ENCODE peak calls at places on chromosomes 2 and 18, in six cellular contexts. One of them, this sample, is unnamed.

GRCh38 chr2:150141241-150142001 is 346.0 kb downstream of the RND3 start:
- DNase-seq in activated CD4-positive, alpha-beta T cell treated with anti-CD3 and anti-CD28 coated beads, Interleukin-2, amount 10 ng/mL, durations not matched to agents 7 days and 5 days: no peak
- DNase-seq in EH: peak
- DNase-seq in AG09309: no peak
- DNase-seq in NCI-H1092 treated with DMSO at 0.1 percent for 48 hours: no peak
- DNase-seq in T-helper 22 cell: no peak
- DNase-seq in this sample: no peak

GRCh38 chr2:31429759-31430438 is 15.4 kb upstream of the XDH start:
- DNase-seq in activated CD4-positive, alpha-beta T cell treated with anti-CD3 and anti-CD28 coated beads, Interleukin-2, amount 10 ng/mL, durations not matched to agents 7 days and 5 days: peak
- DNase-seq in EH: peak
- DNase-seq in AG09309: no peak
- DNase-seq in NCI-H1092 treated with DMSO at 0.1 percent for 48 hours: no peak
- DNase-seq in T-helper 22 cell: peak
- DNase-seq in this sample: no peak

GRCh38 chr18:61893304-61893970 is 630 bp upstream of the RNF152 start:
- DNase-seq in activated CD4-positive, alpha-beta T cell treated with anti-CD3 and anti-CD28 coated beads, Interleukin-2, amount 10 ng/mL, durations not matched to agents 7 days and 5 days: peak
- DNase-seq in EH: peak
- DNase-seq in AG09309: no peak
- DNase-seq in NCI-H1092 treated with DMSO at 0.1 percent for 48 hours: peak
- DNase-seq in T-helper 22 cell: no peak
- DNase-seq in this sample: no peak

GRCh38 chr2:84906900-84907714 is 1.7 kb downstream of the TMSB10 start:
- DNase-seq in activated CD4-positive, alpha-beta T cell treated with anti-CD3 and anti-CD28 coated beads, Interleukin-2, amount 10 ng/mL, durations not matched to agents 7 days and 5 days: peak
- DNase-seq in EH: peak
- DNase-seq in AG09309: no peak
- DNase-seq in NCI-H1092 treated with DMSO at 0.1 percent for 48 hours: no peak
- DNase-seq in T-helper 22 cell: no peak
- DNase-seq in this sample: peak

GRCh38 chr2:27016801-27017325 is 15.9 kb upstream of the TMEM214 start:
- DNase-seq in activated CD4-positive, alpha-beta T cell treated with anti-CD3 and anti-CD28 coated beads, Interleukin-2, amount 10 ng/mL, durations not matched to agents 7 days and 5 days: peak
- DNase-seq in EH: peak
- DNase-seq in AG09309: peak
- DNase-seq in NCI-H1092 treated with DMSO at 0.1 percent for 48 hours: peak
- DNase-seq in T-helper 22 cell: no peak
- DNase-seq in this sample: peak

GRCh38 chr18:10081477-10081876 is 167.7 kb downstream of the VAPA start:
- DNase-seq in activated CD4-positive, alpha-beta T cell treated with anti-CD3 and anti-CD28 coated beads, Interleukin-2, amount 10 ng/mL, durations not matched to agents 7 days and 5 days: no peak
- DNase-seq in EH: peak
- DNase-seq in AG09309: no peak
- DNase-seq in NCI-H1092 treated with DMSO at 0.1 percent for 48 hours: no peak
- DNase-seq in T-helper 22 cell: no peak
- DNase-seq in this sample: no peak

GRCh38 chr18:58618822-58619553 is 9.9 kb downstream of the ALPK2 start:
- DNase-seq in activated CD4-positive, alpha-beta T cell treated with anti-CD3 and anti-CD28 coated beads, Interleukin-2, amount 10 ng/mL, durations not matched to agents 7 days and 5 days: no peak
- DNase-seq in EH: no peak
- DNase-seq in AG09309: no peak
- DNase-seq in NCI-H1092 treated with DMSO at 0.1 percent for 48 hours: no peak
- DNase-seq in T-helper 22 cell: no peak
- DNase-seq in this sample: no peak

GRCh38 chr2:40489678-40489960 is 37.7 kb upstream of the SLC8A1 start:
- DNase-seq in activated CD4-positive, alpha-beta T cell treated with anti-CD3 and anti-CD28 coated beads, Interleukin-2, amount 10 ng/mL, durations not matched to agents 7 days and 5 days: no peak
- DNase-seq in EH: no peak
- DNase-seq in AG09309: no peak
- DNase-seq in NCI-H1092 treated with DMSO at 0.1 percent for 48 hours: no peak
- DNase-seq in T-helper 22 cell: no peak
- DNase-seq in this sample: no peak

GRCh38 chr2:43318791-43319190 is 92.4 kb upstream of the ZFP36L2 start:
- DNase-seq in activated CD4-positive, alpha-beta T cell treated with anti-CD3 and anti-CD28 coated beads, Interleukin-2, amount 10 ng/mL, durations not matched to agents 7 days and 5 days: no peak
- DNase-seq in EH: peak
- DNase-seq in AG09309: no peak
- DNase-seq in NCI-H1092 treated with DMSO at 0.1 percent for 48 hours: no peak
- DNase-seq in T-helper 22 cell: no peak
- DNase-seq in this sample: no peak

GRCh38 chr2:239388236-239389151 is 12.3 kb downstream of the HDAC4 start:
- DNase-seq in activated CD4-positive, alpha-beta T cell treated with anti-CD3 and anti-CD28 coated beads, Interleukin-2, amount 10 ng/mL, durations not matched to agents 7 days and 5 days: no peak
- DNase-seq in EH: no peak
- DNase-seq in AG09309: no peak
- DNase-seq in NCI-H1092 treated with DMSO at 0.1 percent for 48 hours: no peak
- DNase-seq in T-helper 22 cell: no peak
- DNase-seq in this sample: no peak

GRCh38 chr2:108803045-108803736 is 16.6 kb downstream of the CCDC138 start:
- DNase-seq in activated CD4-positive, alpha-beta T cell treated with anti-CD3 and anti-CD28 coated beads, Interleukin-2, amount 10 ng/mL, durations not matched to agents 7 days and 5 days: no peak
- DNase-seq in EH: no peak
- DNase-seq in AG09309: no peak
- DNase-seq in NCI-H1092 treated with DMSO at 0.1 percent for 48 hours: no peak
- DNase-seq in T-helper 22 cell: no peak
- DNase-seq in this sample: no peak

This sample was measured in CD4-positive, CD25-positive, alpha-beta regulatory T cell.